ENCODE peak calls at places on chromosomes 2 and 18, in ten cellular contexts. Q is NCI-H1694 treated with DMSO at 0.1 percent for 48 hours; K is right cardiac atrium; S is activated CD4-positive, alpha-beta T cell treated with anti-CD3 and anti-CD28 coated beads, Interleukin-2, amount 50 U/mL, for 4 hours; M is GM12865; V is GM12878; X is ELR; F is effector memory CD8-positive, alpha-beta T cell; Z is upper lobe of right lung; U is NCI-H748 treated with DMSO at 0.1 percent for 48 hours. I is an unnamed sample.

GRCh38 chr2:12547771-12548170 is 169.0 kb upstream of the TRIB2 start:
- DNase-seq in Q (no peak), K (no peak), S (no peak), M (no peak), V (no peak), X (no peak), F (no peak), Z (no peak), U (no peak), I (no peak)

GRCh38 chr2:181305151-181306123 is 151.7 kb upstream of the ITGA4 start:
- DNase-seq in Q (peak), K (no peak), S (no peak), M (peak), V (peak), X (no peak), F (no peak), Z (no peak), U (peak), I (no peak)

GRCh38 chr2:74194799-74195198 is 3.6 kb upstream of the MTHFD2 start:
- DNase-seq in Q (no peak), K (no peak), S (no peak), M (no peak), V (no peak), X (no peak), F (no peak), Z (no peak), U (no peak), I (no peak)

GRCh38 chr18:79511671-79512301 is 116.1 kb downstream of the NFATC1 start:
- DNase-seq in Q (no peak), K (peak), S (no peak), M (no peak), V (no peak), X (no peak), F (no peak), Z (peak), U (no peak), I (no peak)

GRCh38 chr2:156436477-156437085 is 402 bp downstream of the GPD2 start:
- DNase-seq in Q (peak), K (no peak), S (peak), M (peak), V (no peak), X (peak), F (no peak), Z (no peak), U (no peak), I (no peak)

GRCh38 chr2:137969418-137969765 is 5.1 kb downstream of the HNMT start:
- DNase-seq in Q (no peak), K (peak), S (no peak), M (no peak), V (no peak), X (peak), F (no peak), Z (no peak), U (no peak), I (no peak)

GRCh38 chr18:56903686-56904085 is 243.2 kb upstream of the BOD1L2 start:
- DNase-seq in Q (no peak), K (no peak), S (no peak), M (no peak), V (no peak), X (peak), F (no peak), Z (no peak), U (no peak), I (no peak)

GRCh38 chr2:232419245-232420072 is 12.8 kb downstream of the ALPG start:
- DNase-seq in Q (no peak), K (no peak), S (no peak), M (no peak), V (no peak), X (peak), F (no peak), Z (peak), U (no peak), I (no peak)

GRCh38 chr2:207481924-207482323 is 47.8 kb upstream of the CREB1 start:
- DNase-seq in Q (no peak), K (no peak), S (no peak), M (no peak), V (no peak), X (no peak), F (no peak), Z (no peak), U (no peak), I (no peak)

GRCh38 chr18:45197526-45197970 is 417.7 kb upstream of the SLC14A2 start:
- DNase-seq in Q (no peak), K (no peak), S (no peak), M (peak), V (peak), X (peak), F (no peak), Z (no peak), U (no peak), I (no peak)

GRCh38 chr2:141137121-141137693 is 993.6 kb downstream of the LRP1B start:
- DNase-seq in Q (no peak), K (no peak), S (no peak), M (no peak), V (no peak), X (no peak), F (no peak), Z (no peak), U (no peak), I (no peak)

GRCh38 chr2:95388091-95388692 is 14.3 kb upstream of the FAHD2A start:
- DNase-seq in Q (no peak), K (no peak), S (no peak), M (no peak), V (no peak), X (no peak), F (no peak), Z (peak), U (no peak), I (no peak)

GRCh38 chr2:8692783-8693768 is 11.2 kb downstream of the ID2 start:
- DNase-seq in Q (no peak), K (peak), S (no peak), M (no peak), V (no peak), X (no peak), F (peak), Z (no peak), U (no peak), I (peak)

GRCh38 chr2:25361261-25362048 is 19.7 kb upstream of the DNMT3A start:
- DNase-seq in Q (no peak), K (no peak), S (no peak), M (no peak), V (no peak), X (no peak), F (no peak), Z (no peak), U (no peak), I (no peak)

GRCh38 chr2:204272089-204272488 is 273.2 kb upstream of the PARD3B start:
- DNase-seq in Q (no peak), K (no peak), S (no peak), M (no peak), V (no peak), X (no peak), F (no peak), Z (no peak), U (no peak), I (no peak)

GRCh38 chr2:55616509-55617159 is 788 bp downstream of the PPP4R3B start:
- DNase-seq in Q (peak), K (no peak), S (no peak), M (peak), V (no peak), X (peak), F (peak), Z (no peak), U (no peak), I (no peak)